ENCODE peak calls at places on chromosomes 7 and 10, in seven cellular contexts. One of them, this sample, is unnamed.
A peak's percentile ranks its signal among the peaks of the same experiment; 100 is the strongest.

GRCh38 chr10:132945125-132945893 is 2.9 kb upstream of the CFAP46 start:
- DNase-seq in H1: no peak
- DNase-seq in mesenchymal stem cell: no peak
- DNase-seq in neuronal stem cell: no peak
- DNase-seq in H9: peak; percentile 24
- DNase-seq in trophoblast cell: no peak
- DNase-seq in mesendoderm: no peak
- DNase-seq in this sample: no peak

GRCh38 chr7:75945297-75946168 is 30.6 kb downstream of the POR start:
- DNase-seq in trophoblast cell: no peak
- DNase-seq in mesendoderm: no peak
- DNase-seq in neuronal stem cell: no peak
- DNase-seq in H9: no peak
- DNase-seq in H1: no peak
- DNase-seq in mesenchymal stem cell: peak; percentile 59
- DNase-seq in this sample: peak; percentile 35

GRCh38 chr10:113122947-113123346 is 172.9 kb downstream of the TCF7L2 start:
- DNase-seq in H1: no peak
- DNase-seq in trophoblast cell: no peak
- DNase-seq in H9: no peak
- DNase-seq in neuronal stem cell: no peak
- DNase-seq in mesenchymal stem cell: no peak
- DNase-seq in mesendoderm: no peak
- DNase-seq in this sample: no peak

GRCh38 chr7:5422324-5423271 is 1.0 kb downstream of the TNRC18 start:
- DNase-seq in mesenchymal stem cell: peak; percentile 37
- DNase-seq in neuronal stem cell: no peak
- DNase-seq in H9: no peak
- DNase-seq in trophoblast cell: no peak
- DNase-seq in mesendoderm: peak; percentile 64
- DNase-seq in H1: peak; percentile 67
- DNase-seq in this sample: peak; percentile 24

GRCh38 chr7:83130623-83131545 is 31.8 kb downstream of the PCLO start:
- DNase-seq in mesendoderm: peak; percentile 5
- DNase-seq in H1: no peak
- DNase-seq in H9: no peak
- DNase-seq in neuronal stem cell: no peak
- DNase-seq in trophoblast cell: peak; percentile 39
- DNase-seq in mesenchymal stem cell: no peak
- DNase-seq in this sample: no peak

GRCh38 chr10:98309366-98310355 is 41.7 kb upstream of the LOXL4 start:
- DNase-seq in mesenchymal stem cell: peak; percentile 81
- DNase-seq in H9: peak; percentile 88
- DNase-seq in neuronal stem cell: peak; percentile 60
- DNase-seq in trophoblast cell: peak; percentile 51
- DNase-seq in mesendoderm: peak; percentile 92
- DNase-seq in H1: peak; percentile 86
- DNase-seq in this sample: peak; percentile 87

GRCh38 chr10:124992462-124993344 is 50.8 kb downstream of the ZRANB1 start:
- DNase-seq in H9: peak; percentile 60
- DNase-seq in trophoblast cell: peak; percentile 59
- DNase-seq in mesendoderm: peak; percentile 79
- DNase-seq in H1: peak; percentile 77
- DNase-seq in neuronal stem cell: peak; percentile 36
- DNase-seq in mesenchymal stem cell: peak; percentile 68
- DNase-seq in this sample: peak; percentile 63

GRCh38 chr10:45442670-45443069 is 68.7 kb downstream of the ALOX5 start:
- DNase-seq in trophoblast cell: no peak
- DNase-seq in H9: peak; percentile 58
- DNase-seq in mesenchymal stem cell: no peak
- DNase-seq in H1: no peak
- DNase-seq in mesendoderm: peak; percentile 40
- DNase-seq in neuronal stem cell: no peak
- DNase-seq in this sample: no peak

GRCh38 chr10:111650088-111650487 is 533.5 kb downstream of the GPAM start:
- DNase-seq in mesenchymal stem cell: no peak
- DNase-seq in mesendoderm: peak; percentile 7
- DNase-seq in H9: peak; percentile 46
- DNase-seq in neuronal stem cell: no peak
- DNase-seq in trophoblast cell: no peak
- DNase-seq in H1: peak; percentile 52
- DNase-seq in this sample: no peak

GRCh38 chr10:29595146-29595545 is 39.6 kb downstream of the SVIL start:
- DNase-seq in mesenchymal stem cell: no peak
- DNase-seq in neuronal stem cell: no peak
- DNase-seq in H9: no peak
- DNase-seq in mesendoderm: no peak
- DNase-seq in H1: no peak
- DNase-seq in trophoblast cell: no peak
- DNase-seq in this sample: no peak

GRCh38 chr10:29586509-29586908 is 48.3 kb downstream of the SVIL start:
- DNase-seq in mesenchymal stem cell: no peak
- DNase-seq in H9: no peak
- DNase-seq in neuronal stem cell: no peak
- DNase-seq in mesendoderm: no peak
- DNase-seq in H1: no peak
- DNase-seq in trophoblast cell: no peak
- DNase-seq in this sample: no peak

GRCh38 chr10:29588640-29589421 is 45.9 kb downstream of the SVIL start:
- DNase-seq in mesendoderm: peak; percentile 86
- DNase-seq in H1: no peak
- DNase-seq in trophoblast cell: peak; percentile 95
- DNase-seq in neuronal stem cell: no peak
- DNase-seq in mesenchymal stem cell: peak; percentile 66
- DNase-seq in H9: no peak
- DNase-seq in this sample: peak; percentile 55

GRCh38 chr10:29591416-29591968 is 43.3 kb downstream of the SVIL start:
- DNase-seq in neuronal stem cell: no peak
- DNase-seq in mesendoderm: no peak
- DNase-seq in H1: no peak
- DNase-seq in mesenchymal stem cell: no peak
- DNase-seq in H9: no peak
- DNase-seq in trophoblast cell: no peak
- DNase-seq in this sample: no peak

DNA sequence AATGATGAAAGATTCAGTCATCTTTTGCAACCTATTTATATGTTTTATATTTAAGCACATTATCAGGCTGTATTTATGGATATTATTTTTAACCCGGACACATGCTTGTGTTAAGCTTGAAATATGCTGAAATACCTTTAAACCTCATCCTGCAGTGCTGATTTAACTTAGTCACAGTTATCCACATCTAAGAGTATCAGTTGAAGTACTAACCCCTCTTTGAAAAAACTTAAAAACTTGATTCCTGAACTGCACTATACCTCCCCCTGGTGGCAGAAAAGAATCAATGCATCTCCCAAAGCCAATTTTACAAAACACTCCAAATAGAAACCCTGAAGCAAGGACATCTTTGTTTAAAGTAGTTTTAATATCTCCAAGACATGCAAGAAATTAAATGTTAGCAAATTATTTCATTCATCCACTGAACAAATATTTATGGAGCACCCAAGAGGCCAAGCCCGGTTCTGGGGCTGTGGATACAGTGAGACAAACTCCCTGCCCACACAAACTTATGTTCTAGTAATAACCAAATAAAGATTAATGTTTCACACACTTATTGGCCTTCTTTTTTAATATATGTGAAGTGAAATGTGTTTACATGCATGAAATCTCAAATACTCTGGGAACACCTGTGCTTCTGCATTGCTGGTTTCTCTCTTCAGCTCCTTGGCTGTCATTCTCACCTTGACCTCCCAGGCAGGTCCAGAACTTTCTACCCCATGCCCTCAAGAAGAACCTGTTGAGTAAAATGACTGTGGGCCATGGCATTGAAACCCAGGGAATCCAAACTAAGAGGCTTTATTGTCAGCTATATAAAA is 44.0 kb downstream of the SVIL start:
- DNase-seq in H9: no peak
- DNase-seq in mesenchymal stem cell: peak; percentile 66
- DNase-seq in neuronal stem cell: peak; percentile 51
- DNase-seq in trophoblast cell: no peak
- DNase-seq in H1: no peak
- DNase-seq in mesendoderm: peak; percentile 51
- DNase-seq in this sample: peak; percentile 86
- H3K9ac ChIP-seq in H9: no peak overlapping the region
- H3K9ac ChIP-seq in mesenchymal stem cell: peak overlapping the region; percentile 82
- H3K9ac ChIP-seq in neuronal stem cell: no peak overlapping the region
- H3K9ac ChIP-seq in trophoblast cell: no peak overlapping the region
- H3K9ac ChIP-seq in H1: no peak overlapping the region
- H3K9ac ChIP-seq in mesendoderm: no peak overlapping the region
- H3K9ac ChIP-seq in this sample: no peak overlapping the region

GRCh38 chr7:72234086-72234485 is 178.1 kb downstream of the CALN1 start:
- DNase-seq in H9: no peak
- DNase-seq in H1: no peak
- DNase-seq in mesenchymal stem cell: no peak
- DNase-seq in neuronal stem cell: no peak
- DNase-seq in trophoblast cell: no peak
- DNase-seq in mesendoderm: peak; percentile 64
- DNase-seq in this sample: no peak
- H3K4me2 ChIP-seq in H9: no peak overlapping the region
- H3K4me2 ChIP-seq in H1: no peak overlapping the region
- H3K4me2 ChIP-seq in mesenchymal stem cell: no peak overlapping the region
- H3K4me2 ChIP-seq in neuronal stem cell: no peak overlapping the region
- H3K4me2 ChIP-seq in trophoblast cell: no peak overlapping the region
- H3K4me2 ChIP-seq in mesendoderm: no peak overlapping the region
- H3K4me2 ChIP-seq in this sample: no peak overlapping the region

GRCh38 chr7:26925768-26926167 is 61.4 kb upstream of the SKAP2 start:
- DNase-seq in H1: no peak
- DNase-seq in H9: no peak
- DNase-seq in mesendoderm: no peak
- DNase-seq in mesenchymal stem cell: no peak
- DNase-seq in trophoblast cell: no peak
- DNase-seq in neuronal stem cell: no peak
- DNase-seq in this sample: no peak

GRCh38 chr7:26930201-26930600 is 65.8 kb upstream of the SKAP2 start:
- DNase-seq in neuronal stem cell: no peak
- DNase-seq in mesendoderm: no peak
- DNase-seq in mesenchymal stem cell: no peak
- DNase-seq in trophoblast cell: peak; percentile 64
- DNase-seq in H1: no peak
- DNase-seq in H9: no peak
- DNase-seq in this sample: no peak

GRCh38 chr7:26930845-26931244 is 66.5 kb upstream of the SKAP2 start:
- DNase-seq in mesenchymal stem cell: no peak
- DNase-seq in mesendoderm: no peak
- DNase-seq in neuronal stem cell: no peak
- DNase-seq in H9: no peak
- DNase-seq in trophoblast cell: no peak
- DNase-seq in H1: no peak
- DNase-seq in this sample: no peak
- H2AK5ac ChIP-seq in mesenchymal stem cell: no peak overlapping the region
- H2AK5ac ChIP-seq in mesendoderm: no peak overlapping the region
- H2AK5ac ChIP-seq in neuronal stem cell: no peak overlapping the region
- H2AK5ac ChIP-seq in H9: no peak overlapping the region
- H2AK5ac ChIP-seq in trophoblast cell: no peak overlapping the region
- H2AK5ac ChIP-seq in H1: no peak overlapping the region
- H2AK5ac ChIP-seq in this sample: no peak overlapping the region

GRCh38 chr7:22542669-22543068 is 42.7 kb upstream of the STEAP1B start:
- DNase-seq in H1: peak; percentile 20
- DNase-seq in mesendoderm: no peak
- DNase-seq in trophoblast cell: no peak
- DNase-seq in H9: no peak
- DNase-seq in mesenchymal stem cell: no peak
- DNase-seq in neuronal stem cell: no peak
- DNase-seq in this sample: no peak
- H3K9ac ChIP-seq in H1: no peak overlapping the region
- H3K9ac ChIP-seq in mesendoderm: no peak overlapping the region
- H3K9ac ChIP-seq in trophoblast cell: no peak overlapping the region
- H3K9ac ChIP-seq in H9: no peak overlapping the region
- H3K9ac ChIP-seq in mesenchymal stem cell: no peak overlapping the region
- H3K9ac ChIP-seq in neuronal stem cell: no peak overlapping the region
- H3K9ac ChIP-seq in this sample: no peak overlapping the region

GRCh38 chr7:51455086-51455485 is 138.5 kb upstream of the COBL start:
- DNase-seq in mesenchymal stem cell: no peak
- DNase-seq in neuronal stem cell: no peak
- DNase-seq in trophoblast cell: no peak
- DNase-seq in mesendoderm: no peak
- DNase-seq in H1: no peak
- DNase-seq in H9: no peak
- DNase-seq in this sample: no peak
- H3K4me2 ChIP-seq in mesenchymal stem cell: no peak overlapping the region
- H3K4me2 ChIP-seq in neuronal stem cell: no peak overlapping the region
- H3K4me2 ChIP-seq in trophoblast cell: no peak overlapping the region
- H3K4me2 ChIP-seq in mesendoderm: no peak overlapping the region
- H3K4me2 ChIP-seq in H1: no peak overlapping the region
- H3K4me2 ChIP-seq in H9: no peak overlapping the region
- H3K4me2 ChIP-seq in this sample: no peak overlapping the region

DNA sequence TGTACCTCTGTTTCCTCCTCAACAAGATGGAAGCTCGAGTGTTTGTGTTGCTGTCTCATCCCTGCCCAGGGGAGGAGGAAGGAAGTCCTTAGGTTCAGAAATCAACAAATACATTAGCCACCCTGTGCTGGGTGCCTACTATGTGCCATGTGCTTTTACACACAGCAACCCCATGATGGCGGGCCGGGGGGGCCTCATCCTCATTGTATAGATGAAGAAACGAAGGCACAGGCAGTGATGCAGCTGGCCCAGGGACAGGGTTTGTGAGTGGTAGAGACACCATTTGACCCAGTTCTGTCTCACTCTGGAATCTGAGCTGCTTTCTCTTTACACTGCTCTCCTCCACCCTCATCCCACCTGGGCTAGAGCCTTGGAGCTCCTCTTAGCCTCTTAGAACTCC is 1.9 kb upstream of the CALHM2 start:
- DNase-seq in neuronal stem cell: no peak
- DNase-seq in trophoblast cell: peak; percentile 38
- DNase-seq in mesenchymal stem cell: no peak
- DNase-seq in H1: no peak
- DNase-seq in mesendoderm: no peak
- DNase-seq in H9: no peak
- DNase-seq in this sample: no peak
- H2AK5ac ChIP-seq in neuronal stem cell: no peak overlapping the region
- H2AK5ac ChIP-seq in trophoblast cell: no peak overlapping the region
- H2AK5ac ChIP-seq in mesenchymal stem cell: no peak overlapping the region
- H2AK5ac ChIP-seq in H1: no peak overlapping the region
- H2AK5ac ChIP-seq in mesendoderm: no peak overlapping the region
- H2AK5ac ChIP-seq in H9: no peak overlapping the region
- H2AK5ac ChIP-seq in this sample: no peak overlapping the region

This sample was measured in IMR-90.